ENCODE peak calls at places on chromosome 3, in nine cellular contexts. O is GM23248, F is PC-3, J is SK-N-SH, L is PC-9, A is MM.1S, K is HCT116, Y is GM23338, M is hepatocyte. R is an unnamed sample.

GRCh38 chr3:190586631-190587000 is 72.7 kb downstream of the IL1RAP start:
- DNase-seq in Y (no peak), J (no peak), F (peak; percentile 81), A (no peak), K (peak; percentile 52), L (peak; percentile 62), O (peak; percentile 92), M (peak; percentile 25), R (no peak)

GRCh38 chr3:13524979-13525669 is 23.8 kb upstream of the FBLN2 start:
- DNase-seq in M (no peak), O (peak; percentile 90), L (no peak), F (no peak), J (no peak), Y (no peak), A (no peak), K (no peak), R (no peak)

GRCh38 chr3:20111836-20112235 is 71.6 kb downstream of the KAT2B start:
- DNase-seq in K (peak; percentile 12), L (peak; percentile 47), A (no peak), M (no peak), F (peak; percentile 84), Y (peak; percentile 22), O (no peak), J (no peak), R (no peak)

GRCh38 chr3:72031581-72031980 is 246.6 kb upstream of the PROK2 start:
- DNase-seq in L (no peak), A (no peak), K (no peak), Y (no peak), M (no peak), O (peak; percentile 92), F (peak; percentile 47), J (no peak), R (no peak)

GRCh38 chr3:72520690-72521308 is 327.4 kb downstream of the SHQ1 start:
- DNase-seq in Y (no peak), J (no peak), M (peak; percentile 53), L (peak; percentile 75), O (peak; percentile 25), A (no peak), K (peak; percentile 16), F (peak; percentile 95), R (no peak)

GRCh38 chr3:13619661-13620230 is 70.8 kb downstream of the FBLN2 start:
- DNase-seq in Y (no peak), L (no peak), J (no peak), K (no peak), M (no peak), O (no peak), F (no peak), A (no peak), R (no peak)

GRCh38 chr3:103082501-103082900 is 647.7 kb downstream of the ZPLD1 start:
- DNase-seq in Y (no peak), O (no peak), M (no peak), F (no peak), L (no peak), A (no peak), K (no peak), J (no peak), R (no peak)

GRCh38 chr3:31235062-31235704 is 297.5 kb upstream of the STT3B start:
- DNase-seq in K (no peak), M (no peak), L (no peak), Y (no peak), J (peak; percentile 75), F (no peak), A (no peak), O (peak; percentile 33), R (no peak)

GRCh38 chr3:25916286-25916685 is 126.4 kb downstream of the OXSM start:
- DNase-seq in Y (no peak), M (no peak), K (no peak), O (no peak), J (no peak), F (peak; percentile 63), L (peak; percentile 68), A (no peak), R (no peak)

GRCh38 chr3:50607271-50608091 is 4.1 kb downstream of the CISH start:
- DNase-seq in M (no peak), O (no peak), K (no peak), Y (no peak), A (no peak), J (no peak), F (no peak), L (peak; percentile 60), R (no peak)

GRCh38 chr3:13566769-13567310 is 17.9 kb downstream of the FBLN2 start:
- DNase-seq in O (no peak), M (no peak), Y (no peak), F (no peak), L (no peak), K (no peak), A (no peak), J (no peak), R (no peak)

GRCh38 chr3:184320099-184320445 is 5.7 kb downstream of the EIF4G1 start:
- DNase-seq in K (peak; percentile 83), F (peak; percentile 98), Y (peak; percentile 20), A (no peak), M (peak; percentile 87), O (peak; percentile 99), L (peak; percentile 87), J (peak; percentile 71), R (no peak)

GRCh38 chr3:172192830-172193415 is 153.5 kb downstream of the FNDC3B start:
- DNase-seq in A (no peak), J (no peak), F (no peak), L (no peak), O (no peak), Y (no peak), M (no peak), K (no peak), R (no peak)

GRCh38 chr3:80870476-80871041 is 890.9 kb downstream of the GBE1 start:
- DNase-seq in M (no peak), O (no peak), F (no peak), Y (no peak), K (no peak), A (peak; percentile 34), L (no peak), J (no peak), R (no peak)

GRCh38 chr3:142315083-142315482 is 89.7 kb upstream of the GK5 start:
- DNase-seq in L (no peak), A (no peak), K (no peak), O (peak; percentile 69), J (no peak), Y (peak; percentile 4), F (peak; percentile 69), M (no peak), R (no peak)

GRCh38 chr3:148006508-148006907 is 597.3 kb downstream of the ZIC1 start:
- DNase-seq in F (peak; percentile 38), L (no peak), K (no peak), A (peak; percentile 7), Y (peak; percentile 26), O (peak; percentile 89), M (peak; percentile 9), J (no peak), R (no peak)

GRCh38 chr3:45992820-45993219 is 2.8 kb downstream of the FYCO1 start:
- DNase-seq in M (no peak), A (no peak), F (no peak), O (peak; percentile 82), K (no peak), J (no peak), Y (peak; percentile 46), L (no peak), R (no peak)

GRCh38 chr3:150544040-150544439 is 2.3 kb downstream of the SERP1 start:
- DNase-seq in K (no peak), Y (no peak), F (peak; percentile 81), M (peak; percentile 10), J (no peak), L (peak; percentile 37), A (no peak), O (peak; percentile 85), R (no peak)

GRCh38 chr3:50089603-50089945 is 855 bp downstream of the RBM5 start:
- DNase-seq in Y (peak; percentile 38), L (no peak), O (peak; percentile 74), A (peak; percentile 18), K (no peak), J (no peak), M (no peak), F (no peak), R (no peak)

DNA sequence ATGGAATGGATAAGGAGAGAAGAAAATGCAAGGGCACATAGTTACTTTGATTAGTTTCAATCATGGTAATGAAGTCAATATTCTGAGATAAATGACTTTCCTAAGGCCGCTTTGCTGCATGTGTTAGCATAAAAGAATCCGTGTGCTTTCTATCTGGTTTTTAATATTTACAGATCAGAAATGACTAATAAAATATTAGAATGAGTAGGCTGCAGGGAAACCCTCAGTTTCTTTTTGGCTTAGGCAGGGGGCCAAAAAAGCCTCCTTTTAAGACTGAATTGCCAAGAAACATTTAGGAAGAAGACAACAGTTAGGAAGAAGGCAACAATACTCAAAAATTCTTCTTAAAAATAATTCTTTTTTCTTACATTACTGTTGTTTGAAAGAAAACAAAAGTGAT is 11.6 kb downstream of the NEK11 start:
- DNase-seq in L (no peak), A (no peak), O (no peak), Y (no peak), J (no peak), F (peak; percentile 65), M (no peak), K (no peak), R (no peak)
- H3K27ac ChIP-seq in L (no peak overlapping the region), A (no peak overlapping the region), O (no peak overlapping the region), Y (no peak overlapping the region), J (no peak overlapping the region), F (no peak overlapping the region), M (no peak overlapping the region), K (no peak overlapping the region), R (no peak overlapping the region)

GRCh38 chr3:158369279-158369678 is 201.7 kb upstream of the MLF1 start:
- DNase-seq in Y (no peak), A (no peak), M (no peak), O (no peak), K (no peak), F (no peak), L (no peak), J (no peak), R (no peak)

GRCh38 chr3:158368271-158368670 is 202.7 kb upstream of the MLF1 start:
- DNase-seq in A (no peak), M (no peak), K (no peak), F (no peak), O (no peak), J (peak; percentile 37), L (no peak), Y (no peak), R (no peak)
- H3K9me2 ChIP-seq in A (no peaks in the 10 kb centered on the region), M (no peaks in the 10 kb centered on the region), K (no peaks in the 10 kb centered on the region), F (no peaks in the 10 kb centered on the region), O (no peaks in the 10 kb centered on the region), J (no peaks in the 10 kb centered on the region), L (no peaks in the 10 kb centered on the region), Y (no peaks in the 10 kb centered on the region), R (no peaks in the 10 kb centered on the region)

GRCh38 chr3:73624363-73625123 is at the start of gene PDZRN3:
- DNase-seq in A (no peak), K (no peak), O (peak; percentile 95), M (peak; percentile 80), L (no peak), J (peak; percentile 82), Y (peak; percentile 74), F (no peak), R (no peak)
- H2AFZ ChIP-seq in A (no peak within 1 kb of the TSS), K (no peak within 1 kb of the TSS), O (peak within 1 kb of the TSS; percentile 94), M (peak within 1 kb of the TSS; percentile 66), L (no peak within 1 kb of the TSS), J (peak within 1 kb of the TSS; percentile 98), Y (peak within 1 kb of the TSS; percentile 100), F (peak within 1 kb of the TSS; percentile 9), R (no peak within 1 kb of the TSS)

DNA sequence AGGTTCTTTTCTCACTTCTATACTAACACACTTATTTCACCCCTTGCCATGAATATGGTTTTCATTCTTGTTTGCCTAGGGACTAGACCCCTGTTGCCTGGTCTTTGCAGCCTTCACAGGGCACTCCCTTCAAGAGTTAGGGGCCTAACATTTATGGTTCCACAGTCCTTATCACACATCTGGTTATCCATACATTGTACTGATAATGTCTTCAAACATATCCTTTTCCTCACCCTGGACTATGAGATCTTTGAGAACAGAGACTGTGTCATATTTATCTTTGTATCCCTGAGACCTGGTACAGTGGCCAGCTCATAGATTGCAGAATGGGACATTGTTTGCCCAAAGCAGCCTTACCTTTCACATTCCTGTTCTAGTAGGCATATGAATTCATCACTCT is 106.2 kb downstream of the CMSS1 start:
- DNase-seq in K (no peak), A (no peak), J (no peak), M (no peak), F (no peak), Y (no peak), L (no peak), O (no peak), R (no peak)
- H3K27ac ChIP-seq in K (no peak overlapping the region), A (no peak overlapping the region), J (no peak overlapping the region), M (peak overlapping the region; percentile 76), F (no peak overlapping the region), Y (no peak overlapping the region), L (no peak overlapping the region), O (no peak overlapping the region), R (no peak overlapping the region)